ENCODE peak calls at places on chromosomes 3 and 15, in ten cellular contexts. V, Y, U, E, X, G, S, O, K and C are unnamed samples.

GRCh38 chr15:60473135-60473534 is 5.8 kb downstream of the ICE2 start:
- DNase-seq in U (no peak), V (no peak), K (no peak), G (no peak), E (no peak), Y (no peak), S (no peak), O (no peak), X (no peak), C (no peak)

GRCh38 chr15:34473840-34474239 is 36.2 kb upstream of the GOLGA8A start:
- DNase-seq in K (no peak), G (no peak), E (no peak), S (no peak), X (no peak), O (no peak), Y (no peak), V (no peak), U (no peak), C (no peak)

GRCh38 chr3:17820704-17821103 is 78.3 kb upstream of the TBC1D5 start:
- DNase-seq in X (peak; percentile 23), O (no peak), Y (no peak), K (no peak), S (no peak), U (no peak), V (no peak), E (no peak), G (no peak), C (no peak)

GRCh38 chr3:88150371-88150770 is 612 bp downstream of the C3orf38 start:
- DNase-seq in U (peak; percentile 24), O (no peak), S (no peak), Y (no peak), K (peak; percentile 17), X (no peak), G (no peak), V (no peak), E (no peak), C (no peak)

GRCh38 chr3:47512416-47513124 is 942 bp downstream of the ELP6 start:
- DNase-seq in K (peak; percentile 25), S (no peak), X (peak; percentile 47), Y (no peak), V (no peak), G (peak; percentile 37), E (no peak), O (no peak), U (peak; percentile 27), C (no peak)

GRCh38 chr3:128760881-128761280 is 34.9 kb downstream of the RAB7A start:
- DNase-seq in G (no peak), U (no peak), O (no peak), S (no peak), E (no peak), K (no peak), V (no peak), Y (no peak), X (no peak), C (no peak)

GRCh38 chr3:36677331-36678007 is 86.9 kb downstream of the DCLK3 start:
- DNase-seq in S (peak; percentile 87), E (no peak), G (no peak), Y (no peak), O (no peak), K (peak; percentile 92), V (no peak), U (peak; percentile 95), X (peak; percentile 91), C (peak; percentile 71)

GRCh38 chr3:47266709-47267489 is 15.7 kb downstream of the KIF9 start:
- DNase-seq in O (no peak), G (peak; percentile 92), E (peak; percentile 88), Y (peak; percentile 94), V (peak; percentile 33), K (peak; percentile 97), X (peak; percentile 97), U (peak; percentile 94), S (peak; percentile 79), C (peak; percentile 74)

GRCh38 chr3:58630081-58630709 is 36.4 kb downstream of the FAM3D start:
- DNase-seq in V (peak; percentile 51), Y (peak; percentile 92), X (peak; percentile 79), G (peak; percentile 70), O (peak; percentile 39), U (peak; percentile 58), K (peak; percentile 65), E (peak; percentile 42), S (peak; percentile 39), C (no peak)

GRCh38 chr3:58629629-58630028 is 36.9 kb downstream of the FAM3D start:
- DNase-seq in O (no peak), V (no peak), G (no peak), S (no peak), Y (no peak), K (no peak), E (no peak), U (no peak), X (no peak), C (no peak)

GRCh38 chr3:58627941-58628340 is 38.6 kb downstream of the FAM3D start:
- DNase-seq in X (no peak), E (no peak), K (no peak), V (no peak), O (no peak), G (no peak), U (no peak), Y (no peak), S (no peak), C (no peak)

GRCh38 chr3:58627580-58627894 is 39.0 kb downstream of the FAM3D start:
- DNase-seq in U (no peak), V (no peak), O (no peak), K (no peak), Y (no peak), S (no peak), G (peak; percentile 77), E (peak; percentile 77), X (peak; percentile 65), C (no peak)

DNA sequence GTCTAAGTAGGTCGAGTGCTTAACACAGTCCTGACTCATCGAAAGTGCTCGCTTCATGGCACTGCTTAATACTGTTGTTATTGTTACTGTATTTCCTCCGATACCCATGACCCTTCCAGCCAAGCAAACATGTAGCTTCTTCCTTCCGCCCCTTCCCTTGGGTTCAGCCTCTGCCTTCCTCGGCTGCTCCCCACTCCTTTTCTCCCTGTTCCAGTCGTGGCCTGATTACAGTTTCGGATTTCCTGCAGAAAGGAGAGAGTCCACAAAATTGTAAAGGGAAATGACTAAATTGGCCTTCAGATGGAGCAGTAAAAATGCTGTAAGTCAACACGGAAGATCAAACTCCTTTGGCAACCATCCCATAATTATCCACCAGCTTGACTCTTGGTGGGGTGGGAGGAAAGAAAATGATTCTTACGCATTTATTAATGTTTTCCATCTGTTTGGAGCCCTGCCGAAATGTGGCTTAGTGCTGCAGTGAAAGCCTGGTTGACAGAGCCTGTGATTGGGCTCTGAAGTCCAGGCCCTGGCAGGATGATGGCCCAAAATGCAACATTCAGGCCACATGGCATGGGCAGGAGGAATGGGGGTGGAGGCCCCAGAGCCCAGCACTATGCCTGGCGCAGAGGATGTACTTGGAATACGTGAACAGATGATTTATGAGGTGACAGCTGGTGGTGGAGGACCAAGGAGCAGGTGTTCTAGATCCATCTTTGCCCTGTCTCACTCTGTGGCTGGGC is 37.6 kb downstream of the FAM3D start:
- DNase-seq in S (peak; percentile 94), X (peak; percentile 97), V (no peak), Y (no peak), G (peak; percentile 59), E (no peak), O (no peak), U (no peak), K (peak; percentile 99), C (peak; percentile 93)
- TF ChIP-seq CTCF in S (peak; percentile 22), X (no peak), V (no peak), Y (no peak), G (no peak), E (no peak), O (no peak), U (no peak), K (peak; percentile 11), C (no peak)

GRCh38 chr15:65869127-65869953 is at the start of gene RAB11A:
- DNase-seq in O (peak; percentile 71), X (peak; percentile 99), V (peak; percentile 97), Y (peak; percentile 99), G (peak; percentile 96), S (peak; percentile 94), K (peak; percentile 94), U (peak; percentile 97), E (peak; percentile 96), C (peak; percentile 72)

GRCh38 chr15:65867244-65867643 is 2.0 kb upstream of the RAB11A start:
- DNase-seq in K (peak; percentile 10), G (no peak), U (peak; percentile 32), O (no peak), X (peak; percentile 24), V (no peak), E (no peak), S (no peak), Y (no peak), C (no peak)

GRCh38 chr15:65868546-65869126 is 655 bp upstream of the RAB11A start:
- DNase-seq in O (no peak), V (no peak), Y (no peak), K (no peak), S (peak; percentile 59), G (no peak), X (no peak), U (no peak), E (no peak), C (no peak)

GRCh38 chr15:65870889-65871533 is 1.7 kb downstream of the RAB11A start:
- DNase-seq in Y (no peak), K (peak; percentile 72), S (peak; percentile 69), E (no peak), G (no peak), X (peak; percentile 62), O (no peak), V (no peak), U (peak; percentile 90), C (no peak)

DNA sequence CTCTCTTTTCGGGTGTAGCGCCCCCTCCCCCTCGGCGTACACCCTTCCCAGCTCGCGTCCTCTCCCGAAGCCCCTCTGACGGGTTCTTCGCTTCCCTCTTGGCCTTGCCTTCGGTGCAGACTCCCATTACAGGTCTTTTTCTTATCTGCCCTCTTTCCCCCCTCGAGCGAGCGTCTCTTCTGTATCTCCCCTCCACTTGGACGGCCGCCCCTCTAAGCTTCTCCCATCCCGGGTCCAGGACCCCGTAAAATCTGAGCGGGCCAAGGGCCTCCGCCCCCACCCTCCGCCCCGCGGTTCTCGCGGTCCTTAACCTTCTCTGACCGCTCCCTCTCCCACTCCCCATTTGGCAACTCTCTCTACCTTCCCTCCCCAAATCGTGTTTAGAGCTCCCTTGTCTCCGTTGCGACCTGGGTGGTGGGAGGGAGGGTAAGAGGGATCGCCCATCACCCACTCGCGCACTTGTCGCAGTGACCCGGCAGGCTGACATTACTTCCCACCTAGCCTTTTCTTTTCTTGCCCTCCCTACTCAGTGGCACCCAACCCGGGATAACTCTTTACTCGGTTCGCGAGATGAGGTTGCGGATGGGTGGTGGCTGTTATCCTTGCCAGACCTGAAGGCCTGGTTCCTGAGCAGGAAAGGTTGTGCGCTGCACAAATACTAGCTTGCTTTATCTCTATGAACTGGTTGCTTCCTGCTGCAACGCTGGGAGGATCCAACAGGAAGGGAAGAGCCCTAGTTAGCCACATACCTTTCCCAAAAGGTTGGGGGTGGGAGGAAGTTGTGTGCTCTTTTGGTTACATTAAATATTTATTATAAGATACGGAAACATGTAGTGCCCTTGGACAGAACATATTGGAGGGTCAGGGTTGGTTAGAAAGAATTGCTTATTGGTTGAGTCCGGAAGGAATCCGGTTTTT is 922 bp downstream of the RAB11A start:
- DNase-seq in V (peak; percentile 35), G (peak; percentile 63), S (peak; percentile 25), U (peak; percentile 83), E (peak; percentile 31), X (peak; percentile 59), K (peak; percentile 32), Y (peak; percentile 91), O (no peak), C (no peak)
- TF ChIP-seq CTCF in V (no peak), G (no peak), S (no peak), U (no peak), E (no peak), X (no peak), K (no peak), Y (no peak), O (no peak), C (no peak)

GRCh38 chr15:42826251-42826890 is 89.4 kb upstream of the CDAN1 start:
- DNase-seq in U (peak; percentile 88), O (no peak), E (no peak), G (no peak), K (no peak), Y (no peak), V (no peak), S (no peak), X (no peak), C (no peak)

GRCh38 chr15:42820811-42821210 is 83.9 kb upstream of the CDAN1 start:
- DNase-seq in U (no peak), O (no peak), V (no peak), S (no peak), G (no peak), X (no peak), K (no peak), E (no peak), Y (no peak), C (no peak)

GRCh38 chr15:42819781-42820180 is 82.9 kb upstream of the CDAN1 start:
- DNase-seq in U (no peak), Y (no peak), K (peak; percentile 4), X (no peak), V (no peak), O (no peak), E (no peak), S (no peak), G (no peak), C (no peak)

DNA sequence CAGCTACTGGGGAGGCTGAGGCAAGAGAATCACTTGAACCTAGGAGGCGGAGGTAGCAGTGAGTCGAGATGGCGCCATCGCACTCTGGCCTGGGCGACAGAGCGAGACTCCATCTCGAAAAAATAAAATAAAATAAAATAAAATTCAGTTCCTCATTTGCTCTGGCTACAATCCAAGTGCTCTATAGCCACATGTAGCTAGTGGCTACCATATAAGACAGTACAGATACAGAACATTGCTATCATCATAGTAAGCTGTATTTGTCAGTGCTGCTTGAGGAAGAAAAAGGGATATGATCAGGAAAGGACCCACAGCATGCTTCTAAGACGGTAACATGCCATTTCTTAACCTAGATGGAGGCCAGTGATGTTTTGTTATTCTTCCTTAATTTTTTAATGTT is 88.7 kb upstream of the CDAN1 start:
- DNase-seq in V (no peak), S (no peak), K (no peak), O (no peak), U (no peak), E (no peak), Y (no peak), X (no peak), G (no peak), C (no peak)
- TF ChIP-seq CTCF in V (no peak), S (no peak), K (no peak), O (no peak), U (no peak), E (no peak), Y (no peak), X (no peak), G (no peak), C (no peak)

GRCh38 chr15:68630205-68630555 is 51.4 kb downstream of the CORO2B start:
- DNase-seq in X (no peak), Y (no peak), S (no peak), V (no peak), E (no peak), O (no peak), G (no peak), U (no peak), K (no peak), C (no peak)

GRCh38 chr15:68632101-68632500 is 53.3 kb downstream of the CORO2B start:
- DNase-seq in X (no peak), S (no peak), E (no peak), U (no peak), G (no peak), V (no peak), K (no peak), Y (no peak), O (no peak), C (no peak)

GRCh38 chr15:68631621-68632051 is 52.8 kb downstream of the CORO2B start:
- DNase-seq in E (no peak), K (no peak), S (no peak), Y (no peak), V (no peak), U (no peak), X (no peak), G (no peak), O (no peak), C (no peak)

GRCh38 chr15:68629519-68630204 is 50.9 kb downstream of the CORO2B start:
- DNase-seq in U (no peak), S (no peak), E (no peak), G (no peak), K (no peak), O (no peak), V (no peak), Y (no peak), X (no peak), C (no peak)

DNA sequence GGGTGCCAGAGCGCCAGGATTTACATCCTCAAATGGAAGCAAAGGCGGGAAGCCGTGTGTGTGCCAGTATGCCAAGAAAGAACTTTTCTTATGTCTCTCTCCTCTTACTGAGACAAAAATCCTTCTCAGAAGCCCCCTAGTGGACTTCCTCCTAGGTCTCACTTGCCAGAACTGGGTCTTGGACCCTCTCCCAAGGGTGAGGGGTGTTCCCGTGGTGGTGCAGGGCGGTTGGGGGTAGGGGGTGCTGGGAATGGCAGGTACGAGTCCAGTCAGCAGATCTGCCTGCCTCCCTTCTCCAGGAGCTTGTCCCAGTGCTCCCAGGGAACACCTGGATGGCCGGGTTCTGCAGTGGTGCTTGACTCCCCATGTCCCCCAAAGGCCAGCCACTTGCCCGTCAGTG is 52.0 kb downstream of the CORO2B start:
- DNase-seq in O (no peak), G (no peak), Y (no peak), U (no peak), K (no peak), S (no peak), V (no peak), X (no peak), E (no peak), C (no peak)
- TF ChIP-seq CTCF in O (no peak), G (no peak), Y (no peak), U (no peak), K (no peak), S (peak; percentile 34), V (no peak), X (no peak), E (peak; percentile 15), C (no peak)